ENCODE peak calls at places on chromosomes 16 and 17, in five cellular contexts. H, R, X, M and F are unnamed samples.

GRCh38 chr16:26651464-26651863 is 415.3 kb upstream of the C16orf82 start:
- DNase-seq in H (no peak), M (no peak), R (no peak), X (no peak), F (no peak)

GRCh38 chr16:82700541-82701240 is 73.9 kb downstream of the CDH13 start:
- DNase-seq in R (no peak), X (peak), H (no peak), M (no peak), F (no peak)

GRCh38 chr17:29357232-29357631 is 32.9 kb upstream of the TAOK1 start:
- DNase-seq in M (no peak), H (no peak), X (no peak), R (no peak), F (no peak)

GRCh38 chr17:37191219-37191618 is 184.6 kb upstream of the C17orf78 start:
- DNase-seq in H (no peak), R (no peak), M (no peak), X (peak), F (no peak)

GRCh38 chr16:89615596-89616090 is 2.2 kb downstream of the DPEP1 start:
- DNase-seq in R (no peak), H (no peak), X (no peak), M (no peak), F (no peak)

GRCh38 chr16:75074920-75075687 is 41.5 kb downstream of the LDHD start:
- DNase-seq in H (no peak), R (peak), X (no peak), M (peak), F (no peak)

GRCh38 chr17:41967141-41967920 is 736 bp downstream of the CNP start:
- DNase-seq in M (peak), H (no peak), R (no peak), X (no peak), F (no peak)

GRCh38 chr17:77779711-77780539 is 178.6 kb upstream of the TNRC6C start:
- DNase-seq in H (no peak), X (no peak), M (peak), R (no peak), F (no peak)

GRCh38 chr17:76199466-76199865 is 40.8 kb downstream of the RNF157 start:
- DNase-seq in M (no peak), H (no peak), R (no peak), X (no peak), F (no peak)

GRCh38 chr16:24822974-24823373 is 22.8 kb upstream of the SLC5A11 start:
- DNase-seq in R (no peak), X (no peak), M (no peak), H (no peak), F (no peak)

DNA sequence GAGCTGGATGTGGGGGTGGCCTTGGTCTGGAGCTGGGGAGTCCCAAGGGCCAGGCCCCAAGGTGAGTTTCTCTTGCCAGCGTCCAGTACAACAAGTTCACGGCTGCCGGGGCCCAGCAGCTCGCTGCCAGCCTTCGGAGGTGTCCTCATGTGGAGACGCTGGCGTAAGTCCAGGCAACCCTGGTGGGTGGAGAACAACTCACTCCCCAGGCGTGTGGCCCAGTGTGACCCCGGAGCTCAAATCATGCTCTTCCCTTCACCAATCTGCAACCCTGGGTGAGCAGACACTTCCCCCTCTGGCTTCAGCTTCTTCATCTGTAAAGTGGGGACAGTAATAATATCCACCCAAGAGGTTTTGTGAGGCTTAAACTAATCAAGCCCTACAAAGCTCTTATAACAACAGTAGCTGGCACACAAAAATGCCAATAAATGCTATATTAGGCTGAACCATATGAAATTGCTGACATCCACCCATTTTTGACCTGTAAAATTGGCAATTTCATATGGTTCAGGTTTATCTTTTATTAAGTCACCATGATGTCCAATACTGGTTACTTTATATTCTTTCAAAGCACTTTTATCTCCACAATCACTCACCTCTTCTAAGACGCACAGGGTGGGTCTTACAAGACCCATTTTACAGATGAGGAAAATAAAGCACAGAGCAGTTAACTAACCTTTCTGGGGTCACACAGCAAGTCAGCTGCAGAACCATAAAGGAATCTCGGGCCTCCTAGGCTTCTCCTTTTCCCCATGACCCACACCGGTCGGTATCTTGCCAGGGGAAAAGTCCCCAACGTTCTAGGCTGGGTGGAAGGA is 19.7 kb downstream of the DEXI start:
- DNase-seq in R (no peak), H (no peak), X (peak), M (no peak), F (peak)
- TF ChIP-seq CTCF in R (no peak), H (no peak), X (no peak), M (no peak), F (no peak)

GRCh38 chr17:18093616-18094408 is 6.1 kb downstream of the DRG2 start:
- DNase-seq in H (no peak), R (no peak), M (peak), X (peak), F (no peak)
- TF ChIP-seq CTCF in H (peak), R (no peak), M (no peak), X (peak), F (no peak)

GRCh38 chr17:7324438-7324779 is 4.7 kb downstream of the NEURL4 start:
- DNase-seq in R (no peak), M (no peak), H (no peak), X (no peak), F (no peak)
- TF ChIP-seq CTCF in R (no peak), M (peak), H (no peak), X (no peak), F (no peak)

DNA sequence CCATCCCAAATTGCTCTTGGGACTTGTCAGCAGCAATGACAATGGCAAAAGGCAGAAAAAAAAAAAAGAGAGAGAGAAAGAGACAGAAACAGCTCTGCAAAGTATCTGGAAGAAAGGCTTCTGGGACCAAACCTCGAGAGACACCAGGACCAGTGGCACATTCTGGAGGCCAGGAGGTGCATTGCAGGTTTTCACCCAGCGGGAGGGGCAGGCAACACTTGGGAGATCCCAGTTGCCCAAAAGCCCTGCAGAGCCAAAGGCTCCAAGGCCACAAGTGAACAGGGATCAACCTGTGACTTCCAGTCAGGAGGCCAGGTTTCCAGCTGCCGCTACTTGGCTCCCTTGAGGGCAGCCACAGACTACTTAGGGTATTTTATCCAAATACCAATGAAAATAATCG is 110.8 kb upstream of the CDH5 start:
- DNase-seq in R (no peak), M (no peak), X (no peak), H (no peak), F (no peak)
- TF ChIP-seq CTCF in R (no peak), M (no peak), X (no peak), H (no peak), F (no peak)

DNA sequence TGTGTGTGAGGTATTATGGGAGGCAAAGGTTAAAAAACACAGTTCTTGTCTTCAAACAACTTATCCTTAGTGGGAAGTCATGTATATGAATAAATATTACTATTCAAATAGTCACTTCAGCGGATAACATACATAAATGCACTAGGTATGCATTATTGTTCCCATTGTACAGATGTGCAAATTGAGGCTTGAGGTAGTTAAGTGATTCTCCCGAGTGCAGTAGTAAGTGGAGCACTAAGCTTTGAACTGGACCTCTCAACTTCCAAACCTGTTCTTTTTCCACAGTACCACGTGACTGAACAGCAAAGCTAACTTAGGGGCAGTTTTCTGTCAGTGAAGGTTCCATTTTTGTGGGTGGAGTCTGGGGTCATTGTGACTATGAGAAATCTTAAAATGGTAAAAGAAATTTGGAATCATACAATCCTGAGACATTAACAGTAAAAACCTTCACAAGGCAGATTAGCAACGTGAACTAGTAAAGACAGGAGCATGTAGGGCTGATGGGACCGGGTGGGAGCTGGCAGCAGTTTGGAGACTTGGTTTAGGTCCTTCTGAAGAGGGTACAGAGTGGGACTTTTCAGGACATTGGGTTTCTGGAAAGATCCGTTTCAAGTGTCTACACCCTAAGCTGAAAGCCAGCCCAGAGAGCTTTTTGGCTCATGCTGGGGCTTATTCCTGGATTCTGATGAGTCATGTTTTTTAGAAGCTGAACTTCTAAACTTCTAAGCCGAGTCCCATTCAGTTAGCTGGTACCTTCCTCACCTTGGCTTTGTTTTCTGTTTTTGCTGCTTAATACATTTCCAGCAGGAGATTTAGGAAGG is 204.9 kb downstream of the PRKCA start:
- DNase-seq in X (peak), R (no peak), M (no peak), H (no peak), F (no peak)
- TF ChIP-seq CTCF in X (no peak), R (no peak), M (no peak), H (no peak), F (no peak)

DNA sequence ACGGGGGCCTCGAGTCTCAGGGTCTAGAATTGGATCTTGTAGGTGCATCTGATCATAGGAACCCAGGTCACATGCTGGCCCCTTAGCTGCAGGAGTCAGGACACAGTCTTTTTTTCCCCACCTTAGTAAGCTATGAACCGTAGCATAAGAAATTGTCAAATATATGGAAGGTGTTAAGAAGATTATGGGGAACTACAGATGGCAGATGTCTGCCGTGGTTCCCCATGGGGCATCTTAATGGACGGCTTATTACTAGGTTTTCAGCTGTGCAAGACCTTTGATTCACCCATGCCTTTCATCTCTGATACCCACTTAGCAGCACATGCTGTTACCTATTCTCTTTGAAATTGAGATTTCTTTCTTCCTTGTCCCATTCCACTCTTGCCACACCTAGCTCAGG is 70.7 kb downstream of the RPTOR start:
- DNase-seq in R (no peak), M (no peak), H (no peak), X (no peak), F (no peak)
- TF ChIP-seq CTCF in R (no peak), M (no peak), H (no peak), X (no peak), F (no peak)

GRCh38 chr17:81392909-81393654 is 2.2 kb upstream of the BAHCC1 start:
- DNase-seq in H (no peak), R (no peak), M (no peak), X (peak), F (no peak)
- TF ChIP-seq CTCF in H (no peak), R (no peak), M (no peak), X (no peak), F (no peak)

GRCh38 chr16:13560151-13560550 is 359.8 kb upstream of the ERCC4 start:
- DNase-seq in X (no peak), M (no peak), R (no peak), H (no peak), F (no peak)

GRCh38 chr16:13558752-13559151 is 361.2 kb upstream of the ERCC4 start:
- DNase-seq in X (no peak), H (no peak), M (no peak), R (no peak), F (no peak)

GRCh38 chr16:13557476-13557875 is 362.5 kb upstream of the ERCC4 start:
- DNase-seq in H (no peak), X (no peak), R (no peak), M (no peak), F (no peak)

GRCh38 chr16:13561276-13561675 is 358.7 kb upstream of the ERCC4 start:
- DNase-seq in R (no peak), X (no peak), H (no peak), M (no peak), F (no peak)

DNA sequence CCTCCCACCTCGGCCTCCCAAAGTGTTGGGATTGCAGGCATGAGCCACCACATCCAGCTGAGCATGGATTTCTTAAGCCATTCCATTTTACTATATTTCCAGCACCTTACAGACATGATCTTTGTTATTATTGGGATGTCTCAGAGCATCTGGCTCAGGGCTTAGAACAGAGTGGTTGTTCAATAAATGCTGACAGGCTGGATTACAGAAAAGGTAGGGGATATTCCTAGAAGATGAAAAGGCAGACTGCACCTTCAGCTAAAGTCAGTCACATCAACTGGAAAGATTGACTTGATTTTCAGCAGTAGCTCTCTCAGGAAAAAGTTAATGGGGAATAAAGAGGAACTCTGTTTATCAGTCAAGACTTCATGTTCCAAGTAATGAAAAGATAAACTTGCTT is 360.3 kb upstream of the ERCC4 start:
- DNase-seq in H (no peak), R (no peak), X (no peak), M (no peak), F (no peak)
- TF ChIP-seq CTCF in H (no peak), R (no peak), X (no peak), M (no peak), F (no peak)